ENCODE peak calls at places on chromosomes 7 and 10, in four cellular contexts. L is A549, D is K562, Y is IMR-90. U is an unnamed sample.
A peak's percentile ranks its signal among the peaks of the same experiment; 100 is the strongest.

GRCh38 chr7:130921391-130922180 is 187.6 kb upstream of the KLF14 start:
- DNase-seq in L (no peak), D (no peak), Y (peak; percentile 85), U (no peak)

GRCh38 chr10:125001313-125002043 is 59.6 kb downstream of the ZRANB1 start:
- DNase-seq in L (no peak), D (no peak), Y (no peak), U (peak; percentile 52)

GRCh38 chr10:58921366-58921947 is 255.0 kb upstream of the PHYHIPL start:
- DNase-seq in L (no peak), D (no peak), Y (no peak), U (no peak)

GRCh38 chr10:71067098-71067760 is 145.1 kb upstream of the UNC5B start:
- DNase-seq in L (no peak), D (no peak), Y (no peak), U (peak; percentile 79)

GRCh38 chr7:106064836-106065559 is 47.1 kb downstream of the SYPL1 start:
- DNase-seq in L (peak; percentile 85), D (no peak), Y (peak; percentile 88), U (peak; percentile 82)

GRCh38 chr10:79241990-79242619 is 105.2 kb upstream of the PPIF start:
- DNase-seq in L (no peak), D (peak; percentile 51), Y (peak; percentile 67), U (peak; percentile 83)

GRCh38 chr10:102975483-102976057 is 57.5 kb downstream of the CNNM2 start:
- DNase-seq in L (no peak), D (no peak), Y (no peak), U (no peak)

GRCh38 chr7:106050002-106050742 is 61.9 kb downstream of the SYPL1 start:
- DNase-seq in L (peak; percentile 32), D (no peak), Y (peak; percentile 59), U (peak; percentile 37)

GRCh38 chr7:78280276-78280675 is 481.7 kb downstream of the PHTF2 start:
- DNase-seq in L (no peak), D (no peak), Y (peak; percentile 10), U (no peak)

GRCh38 chr10:80457554-80458262 is 3.6 kb downstream of the TSPAN14 start:
- DNase-seq in L (no peak), D (no peak), Y (no peak), U (no peak)

GRCh38 chr7:116173051-116174028 is 37.0 kb upstream of the TES start:
- DNase-seq in L (peak; percentile 73), D (peak; percentile 39), Y (peak; percentile 69), U (peak; percentile 38)

GRCh38 chr7:46607176-46607575 is 686.1 kb upstream of the IGFBP3 start:
- DNase-seq in L (no peak), D (no peak), Y (no peak), U (no peak)

GRCh38 chr10:71090801-71091200 is 121.6 kb upstream of the UNC5B start:
- DNase-seq in L (no peak), D (no peak), Y (no peak), U (no peak)

GRCh38 chr7:70574970-70575799 is 556.8 kb upstream of the GALNT17 start:
- DNase-seq in L (no peak), D (no peak), Y (no peak), U (peak; percentile 76)

GRCh38 chr7:84677386-84677785 is 482.8 kb upstream of the SEMA3A start:
- DNase-seq in L (no peak), D (no peak), Y (no peak), U (no peak)

GRCh38 chr7:158407581-158408331 is 179.9 kb downstream of the PTPRN2 start:
- DNase-seq in L (peak; percentile 76), D (peak; percentile 38), Y (no peak), U (peak; percentile 74)

GRCh38 chr10:85863301-85864172 is 503.1 kb downstream of the GRID1 start:
- DNase-seq in L (no peak), D (no peak), Y (no peak), U (no peak)

GRCh38 chr7:113410791-113411190 is 292.4 kb upstream of the SMIM30 start:
- DNase-seq in L (no peak), D (no peak), Y (no peak), U (no peak)

GRCh38 chr10:123245264-123245663 is 91.1 kb downstream of the BUB3 start:
- DNase-seq in L (no peak), D (no peak), Y (no peak), U (no peak)

GRCh38 chr10:5447611-5448071 is 35.3 kb downstream of the NET1 start:
- DNase-seq in L (no peak), D (no peak), Y (peak; percentile 14), U (no peak)

GRCh38 chr10:24873281-24873683 is 79.1 kb downstream of the PRTFDC1 start:
- DNase-seq in L (peak; percentile 38), D (no peak), Y (peak; percentile 95), U (no peak)

GRCh38 chr7:118713039-118713438 is 488.5 kb downstream of the ANKRD7 start:
- DNase-seq in L (no peak), D (no peak), Y (no peak), U (no peak)

GRCh38 chr7:121069346-121070100 is 81.0 kb downstream of the CPED1 start:
- DNase-seq in L (no peak), D (no peak), Y (peak; percentile 41), U (no peak)

GRCh38 chr10:52391927-52392602 is 78.0 kb downstream of the DKK1 start:
- DNase-seq in L (no peak), D (no peak), Y (no peak), U (no peak)

GRCh38 chr10:121694966-121695340 is 96.7 kb upstream of the FGFR2 start:
- DNase-seq in L (no peak), D (no peak), Y (no peak), U (peak; percentile 68)

GRCh38 chr10:118980135-118980865 is 49.2 kb upstream of the NANOS1 start:
- DNase-seq in L (no peak), D (no peak), Y (no peak), U (no peak)

GRCh38 chr7:147428075-147428474 is 1162.5 kb upstream of the C7orf33 start:
- DNase-seq in L (no peak), D (no peak), Y (no peak), U (no peak)

GRCh38 chr7:41038211-41038610 is 664.7 kb downstream of the INHBA start:
- DNase-seq in L (no peak), D (no peak), Y (no peak), U (no peak)

GRCh38 chr7:19648791-19649190 is 60.0 kb downstream of the POLR1F start:
- DNase-seq in L (no peak), D (no peak), Y (no peak), U (no peak)

GRCh38 chr10:119742988-119743646 is 17.3 kb downstream of the INPP5F start:
- DNase-seq in L (no peak), D (no peak), Y (peak; percentile 51), U (no peak)

GRCh38 chr10:283916-284356 is 148.7 kb downstream of the ZMYND11 start:
- DNase-seq in L (no peak), D (no peak), Y (no peak), U (no peak)

GRCh38 chr10:129964611-129965417 is 740 bp upstream of the EBF3 start:
- DNase-seq in L (no peak), D (no peak), Y (no peak), U (no peak)
- TF ChIP-seq RAD21 in L (no peak), D (no peak), Y (no peak), U (no peak)

GRCh38 chr10:95480102-95480900 is 80.9 kb downstream of the SORBS1 start:
- DNase-seq in L (no peak), D (peak; percentile 20), Y (no peak), U (no peak)
- H3K4me3 ChIP-seq in L (no peak overlapping the region), D (no peak overlapping the region), Y (no peak overlapping the region), U (no peak overlapping the region)

GRCh38 chr10:89351402-89352038 is 23.7 kb downstream of the IFIT3 start:
- DNase-seq in L (no peak), D (no peak), Y (peak; percentile 44), U (no peak)
- TF ChIP-seq RAD21 in L (no peak), D (no peak), Y (no peak), U (no peak)

DNA sequence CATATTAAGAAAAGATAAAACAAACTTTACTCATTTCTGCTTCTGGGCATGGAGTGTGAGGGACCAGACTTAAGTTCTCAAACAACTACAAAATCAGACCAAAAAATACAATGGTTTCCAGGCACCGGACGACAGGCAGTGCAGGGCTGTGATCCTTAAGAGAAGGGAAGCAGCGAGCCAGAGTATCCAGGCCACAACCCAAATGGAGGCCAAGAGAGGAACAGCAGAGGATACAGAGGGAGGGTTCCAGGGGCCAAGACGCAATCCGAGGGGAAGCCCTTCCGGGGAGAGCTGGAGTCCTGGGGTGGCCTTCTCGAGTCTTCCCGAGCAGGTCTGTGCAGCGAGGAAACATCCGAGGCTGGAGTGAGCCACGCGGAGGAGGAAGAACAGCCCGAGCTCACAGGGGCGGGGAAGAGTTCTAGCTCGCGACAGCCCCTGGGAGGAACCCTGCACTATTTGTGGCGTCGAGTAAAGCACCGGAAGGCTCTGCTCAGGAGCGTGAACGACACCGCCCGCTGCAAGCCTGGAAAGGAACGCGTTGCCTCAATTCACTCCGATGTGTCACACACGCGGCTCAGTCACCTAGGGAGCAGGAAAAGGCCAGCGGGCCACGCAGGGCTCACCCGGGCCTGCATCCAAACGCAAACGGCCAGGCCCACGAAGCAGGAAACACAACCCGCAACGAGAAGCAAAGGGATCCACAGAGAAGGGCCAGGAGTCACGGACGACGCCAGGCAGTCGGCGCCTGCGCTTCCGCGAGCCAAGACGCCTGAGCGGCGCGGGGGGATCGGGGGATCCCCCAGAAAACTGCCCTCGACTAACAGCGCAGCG is 933 bp upstream of the RNF32 start:
- DNase-seq in L (no peak), D (peak; percentile 67), Y (no peak), U (no peak)
- H3K4me3 ChIP-seq in L (peak overlapping the region; percentile 70), D (peak overlapping the region; percentile 71), Y (peak overlapping the region; percentile 85), U (peak overlapping the region; percentile 100)

GRCh38 chr7:107889992-107890391 is 991 bp upstream of the DLD start:
- DNase-seq in L (no peak), D (no peak), Y (no peak), U (peak; percentile 72)

GRCh38 chr7:107890493-107890961 is 456 bp upstream of the DLD start:
- DNase-seq in L (no peak), D (no peak), Y (no peak), U (peak; percentile 65)

GRCh38 chr7:107890962-107891618 is at the start of gene DLD:
- DNase-seq in L (peak; percentile 93), D (peak; percentile 98), Y (peak; percentile 91), U (peak; percentile 99)

GRCh38 chr7:107891619-107892366 is 810 bp downstream of the DLD start:
- DNase-seq in L (peak; percentile 21), D (no peak), Y (peak; percentile 60), U (no peak)
- TF ChIP-seq RAD21 in L (no peak), D (no peak), Y (no peak), U (no peak)

DNA sequence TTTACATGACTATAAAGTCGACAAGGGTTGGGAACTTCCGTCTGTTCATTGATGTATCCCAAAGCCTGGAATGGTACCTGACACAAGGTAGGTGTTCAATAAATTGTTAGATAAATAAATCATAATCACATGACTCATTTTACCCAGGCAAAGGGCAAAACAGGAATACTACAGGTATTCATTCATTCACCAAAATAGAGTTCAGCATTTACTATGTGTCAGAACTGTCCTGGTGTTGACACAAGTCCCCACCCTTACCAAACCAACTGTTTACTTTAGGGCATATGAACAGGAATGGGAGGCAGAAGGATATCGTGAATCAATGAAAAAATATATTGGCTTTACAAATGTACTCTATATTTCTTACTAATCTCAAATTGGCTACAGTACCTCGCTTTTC is 666 bp upstream of the YAE1 start:
- DNase-seq in L (no peak), D (no peak), Y (no peak), U (no peak)
- H3K4me3 ChIP-seq in L (peak overlapping the region; percentile 74), D (peak overlapping the region; percentile 67), Y (peak overlapping the region; percentile 97), U (peak overlapping the region; percentile 94)

DNA sequence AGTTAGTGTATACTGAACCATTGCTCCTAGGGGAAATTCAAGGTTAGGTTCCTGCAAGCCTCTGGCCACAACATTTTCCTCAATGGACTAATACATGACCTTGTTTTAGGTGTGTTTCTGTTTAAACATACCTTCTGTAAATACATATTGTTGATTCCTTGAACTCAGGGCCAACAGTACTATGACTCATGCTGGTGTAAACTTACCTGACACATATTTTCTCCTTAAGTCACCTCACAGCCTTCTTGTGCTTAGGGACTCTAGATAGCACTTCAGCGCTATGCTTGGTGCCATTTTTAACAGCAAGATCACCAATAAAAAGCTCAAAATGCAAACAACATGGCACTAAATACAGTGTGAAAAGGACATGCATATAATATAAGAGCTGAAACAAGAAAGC is 176.4 kb downstream of the TAX1BP1 start:
- DNase-seq in L (peak; percentile 15), D (no peak), Y (no peak), U (no peak)
- TF ChIP-seq RAD21 in L (no peak), D (no peak), Y (no peak), U (no peak)